ENCODE peak calls at places on chromosome 16, in five cellular contexts. I, E, C, Y and L are unnamed samples.

GRCh38 chr16:2163211-2163881 is 7.8 kb downstream of the TRAF7 start:
- DNase-seq in Y (no peak), C (no peak), I (no peak), E (no peak), L (no peak)

GRCh38 chr16:47490471-47490870 is 29.3 kb downstream of the PHKB start:
- DNase-seq in E (no peak), I (no peak), C (no peak), Y (no peak), L (no peak)

GRCh38 chr16:88315543-88316105 is 67.1 kb upstream of the ZNF469 start:
- DNase-seq in I (no peak), C (no peak), E (no peak), Y (no peak), L (no peak)

GRCh38 chr16:81797443-81797842 is 18.4 kb downstream of the PLCG2 start:
- DNase-seq in I (no peak), E (no peak), Y (no peak), C (peak; percentile 26), L (peak; percentile 34)

GRCh38 chr16:75379911-75380847 is 53.1 kb downstream of the CFDP1 start:
- DNase-seq in E (no peak), I (no peak), C (peak; percentile 49), Y (no peak), L (peak; percentile 21)

GRCh38 chr16:86517652-86518258 is 7.4 kb downstream of the FOXF1 start:
- DNase-seq in C (peak; percentile 55), I (no peak), E (peak; percentile 54), Y (peak; percentile 70), L (peak; percentile 82)

GRCh38 chr16:51359141-51359960 is 208.3 kb upstream of the SALL1 start:
- DNase-seq in E (no peak), I (no peak), C (no peak), Y (no peak), L (peak; percentile 83)

GRCh38 chr16:3762080-3762750 is 44.9 kb upstream of the TRAP1 start:
- DNase-seq in I (no peak), Y (no peak), E (no peak), C (no peak), L (no peak)

GRCh38 chr16:3461120-3461519 is 17.6 kb downstream of the NAA60 start:
- DNase-seq in Y (no peak), C (peak; percentile 68), E (no peak), I (no peak), L (no peak)

GRCh38 chr16:1407749-1408148 is 6.8 kb downstream of the UNKL start:
- DNase-seq in I (no peak), C (no peak), Y (no peak), E (peak; percentile 26), L (peak; percentile 25)

GRCh38 chr16:15961060-15961511 is 11.7 kb downstream of the ABCC1 start:
- DNase-seq in E (no peak), I (no peak), C (peak; percentile 59), Y (no peak), L (no peak)

GRCh38 chr16:11253009-11253994 is 2.7 kb downstream of the SOCS1 start:
- DNase-seq in Y (no peak), E (no peak), C (peak; percentile 69), I (no peak), L (no peak)